ENCODE peak calls at places on chromosome 1, in five cellular contexts. One of them, this sample, is unnamed. For H3K4me1, H3K36me3 and H3K9me3, the result is how much of the 10 kb centered on the place peaks cover.

GRCh38 chr1:101485712-101486111 is 248.9 kb downstream of the S1PR1 start:
- DNase-seq in kidney: no peak
- DNase-seq in heart right ventricle: no peak
- DNase-seq in effector memory CD4-positive, alpha-beta T cell: no peak
- DNase-seq in Panc1: no peak
- DNase-seq in this sample: no peak

GRCh38 chr1:226545806-226546596 is 2.6 kb upstream of the STUM start:
- DNase-seq in kidney: peak
- DNase-seq in heart right ventricle: peak
- DNase-seq in effector memory CD4-positive, alpha-beta T cell: no peak
- DNase-seq in Panc1: no peak
- DNase-seq in this sample: no peak

GRCh38 chr1:110380667-110381283 is 10.1 kb downstream of the SLC16A4 start:
- DNase-seq in kidney: no peak
- DNase-seq in heart right ventricle: no peak
- DNase-seq in effector memory CD4-positive, alpha-beta T cell: no peak
- DNase-seq in Panc1: no peak
- DNase-seq in this sample: no peak

GRCh38 chr1:167185062-167185461 is 35.6 kb upstream of the POU2F1 start:
- DNase-seq in kidney: no peak
- DNase-seq in heart right ventricle: no peak
- DNase-seq in effector memory CD4-positive, alpha-beta T cell: no peak
- DNase-seq in Panc1: no peak
- DNase-seq in this sample: no peak

GRCh38 chr1:64549464-64550239 is 79.7 kb downstream of the CACHD1 start:
- DNase-seq in kidney: no peak
- DNase-seq in heart right ventricle: no peak
- DNase-seq in effector memory CD4-positive, alpha-beta T cell: no peak
- DNase-seq in Panc1: no peak
- DNase-seq in this sample: no peak

GRCh38 chr1:149887456-149888159 is 11.8 kb upstream of the BOLA1 start:
- DNase-seq in kidney: peak
- DNase-seq in heart right ventricle: peak
- DNase-seq in effector memory CD4-positive, alpha-beta T cell: peak
- DNase-seq in Panc1: peak
- DNase-seq in this sample: no peak

GRCh38 chr1:164733070-164733469 is 174.1 kb downstream of the PBX1 start:
- DNase-seq in kidney: no peak
- DNase-seq in heart right ventricle: no peak
- DNase-seq in effector memory CD4-positive, alpha-beta T cell: no peak
- DNase-seq in Panc1: no peak
- DNase-seq in this sample: no peak

GRCh38 chr1:151060241-151061011 is at the start of gene MLLT11:
- DNase-seq in kidney: no peak
- DNase-seq in heart right ventricle: peak
- DNase-seq in effector memory CD4-positive, alpha-beta T cell: no peak
- DNase-seq in Panc1: no peak
- DNase-seq in this sample: peak

GRCh38 chr1:66271216-66271903 is 262.6 kb upstream of the SGIP1 start:
- DNase-seq in kidney: peak
- DNase-seq in heart right ventricle: peak
- DNase-seq in effector memory CD4-positive, alpha-beta T cell: no peak
- DNase-seq in Panc1: peak
- DNase-seq in this sample: peak

GRCh38 chr1:225767591-225768540 is 9.8 kb upstream of the SRP9 start:
- DNase-seq in kidney: peak
- DNase-seq in heart right ventricle: peak
- DNase-seq in effector memory CD4-positive, alpha-beta T cell: no peak
- DNase-seq in Panc1: no peak
- DNase-seq in this sample: peak

GRCh38 chr1:204419064-204419403 is 7.4 kb upstream of the PPP1R15B start:
- DNase-seq in kidney: no peak
- DNase-seq in heart right ventricle: no peak
- DNase-seq in effector memory CD4-positive, alpha-beta T cell: no peak
- DNase-seq in Panc1: no peak
- DNase-seq in this sample: no peak

GRCh38 chr1:200907611-200908097 is 13.0 kb downstream of the INAVA start:
- DNase-seq in kidney: no peak
- DNase-seq in heart right ventricle: no peak
- DNase-seq in effector memory CD4-positive, alpha-beta T cell: no peak
- DNase-seq in Panc1: no peak
- DNase-seq in this sample: no peak

GRCh38 chr1:15106608-15107007 is 46.9 kb upstream of the TMEM51 start:
- DNase-seq in kidney: no peak
- DNase-seq in heart right ventricle: no peak
- DNase-seq in effector memory CD4-positive, alpha-beta T cell: no peak
- DNase-seq in Panc1: no peak
- DNase-seq in this sample: no peak

GRCh38 chr1:171740987-171741871 is 636 bp downstream of the VAMP4 start:
- DNase-seq in kidney: no peak
- DNase-seq in heart right ventricle: peak
- DNase-seq in effector memory CD4-positive, alpha-beta T cell: no peak
- DNase-seq in Panc1: no peak
- DNase-seq in this sample: no peak

GRCh38 chr1:210123924-210124589 is 108.5 kb upstream of the SERTAD4 start:
- DNase-seq in kidney: no peak
- DNase-seq in heart right ventricle: no peak
- DNase-seq in effector memory CD4-positive, alpha-beta T cell: no peak
- DNase-seq in Panc1: no peak
- DNase-seq in this sample: no peak

GRCh38 chr1:35881850-35882273 is 1.1 kb upstream of the AGO1 start:
- DNase-seq in kidney: no peak
- DNase-seq in heart right ventricle: no peak
- DNase-seq in effector memory CD4-positive, alpha-beta T cell: no peak
- DNase-seq in Panc1: no peak
- DNase-seq in this sample: no peak

GRCh38 chr1:235421751-235422150 is 54.5 kb downstream of the TBCE start:
- DNase-seq in kidney: no peak
- DNase-seq in heart right ventricle: no peak
- DNase-seq in effector memory CD4-positive, alpha-beta T cell: no peak
- DNase-seq in Panc1: no peak
- DNase-seq in this sample: no peak

GRCh38 chr1:165858364-165858823 is 31.0 kb downstream of the UCK2 start:
- DNase-seq in kidney: no peak
- DNase-seq in heart right ventricle: peak
- DNase-seq in effector memory CD4-positive, alpha-beta T cell: no peak
- DNase-seq in Panc1: no peak
- DNase-seq in this sample: no peak

GRCh38 chr1:23522244-23523013 is 8.6 kb downstream of the E2F2 start:
- DNase-seq in kidney: no peak
- DNase-seq in heart right ventricle: no peak
- DNase-seq in effector memory CD4-positive, alpha-beta T cell: no peak
- DNase-seq in Panc1: no peak
- DNase-seq in this sample: no peak

GRCh38 chr1:219576931-219577330 is 36.0 kb downstream of the ZC3H11B start:
- DNase-seq in kidney: no peak
- DNase-seq in heart right ventricle: no peak
- DNase-seq in effector memory CD4-positive, alpha-beta T cell: no peak
- DNase-seq in Panc1: no peak
- DNase-seq in this sample: no peak

GRCh38 chr1:245855846-245856730 is 651.0 kb downstream of the SMYD3 start:
- DNase-seq in kidney: no peak
- DNase-seq in heart right ventricle: no peak
- DNase-seq in effector memory CD4-positive, alpha-beta T cell: no peak
- DNase-seq in Panc1: no peak
- DNase-seq in this sample: no peak

GRCh38 chr1:47578026-47578861 is 140.4 kb downstream of the FOXD2 start:
- DNase-seq in kidney: peak
- DNase-seq in heart right ventricle: peak
- DNase-seq in effector memory CD4-positive, alpha-beta T cell: no peak
- DNase-seq in Panc1: no peak
- DNase-seq in this sample: no peak

GRCh38 chr1:76802094-76802493 is 65.2 kb upstream of the ST6GALNAC5 start:
- DNase-seq in kidney: no peak
- DNase-seq in heart right ventricle: no peak
- DNase-seq in effector memory CD4-positive, alpha-beta T cell: no peak
- DNase-seq in Panc1: no peak
- DNase-seq in this sample: no peak

GRCh38 chr1:36155560-36156328 is at the start of gene MAP7D1:
- DNase-seq in kidney: peak
- DNase-seq in heart right ventricle: peak
- DNase-seq in effector memory CD4-positive, alpha-beta T cell: peak
- DNase-seq in Panc1: no peak
- DNase-seq in this sample: peak

GRCh38 chr1:208939545-208940085 is 643.9 kb upstream of the CAMK1G start:
- DNase-seq in kidney: no peak
- DNase-seq in heart right ventricle: no peak
- DNase-seq in effector memory CD4-positive, alpha-beta T cell: no peak
- DNase-seq in Panc1: no peak
- DNase-seq in this sample: no peak

GRCh38 chr1:180184041-180184440 is 29.4 kb downstream of the QSOX1 start:
- DNase-seq in kidney: peak
- DNase-seq in heart right ventricle: no peak
- DNase-seq in effector memory CD4-positive, alpha-beta T cell: no peak
- DNase-seq in Panc1: no peak
- DNase-seq in this sample: no peak

GRCh38 chr1:20964540-20965484 is 177.7 kb upstream of the HP1BP3 start:
- DNase-seq in kidney: no peak
- DNase-seq in heart right ventricle: no peak
- DNase-seq in effector memory CD4-positive, alpha-beta T cell: no peak
- DNase-seq in Panc1: no peak
- DNase-seq in this sample: no peak

GRCh38 chr1:229059671-229060079 is 211.2 kb upstream of the RAB4A start:
- DNase-seq in kidney: peak
- DNase-seq in heart right ventricle: peak
- DNase-seq in effector memory CD4-positive, alpha-beta T cell: no peak
- DNase-seq in Panc1: no peak
- DNase-seq in this sample: no peak

GRCh38 chr1:9230869-9231533 is 3.6 kb upstream of the H6PD start:
- DNase-seq in kidney: no peak
- DNase-seq in heart right ventricle: no peak
- DNase-seq in effector memory CD4-positive, alpha-beta T cell: no peak
- DNase-seq in Panc1: no peak
- DNase-seq in this sample: no peak

GRCh38 chr1:41955461-41956159 is 36.9 kb upstream of the HIVEP3 start:
- DNase-seq in kidney: no peak
- DNase-seq in heart right ventricle: no peak
- DNase-seq in effector memory CD4-positive, alpha-beta T cell: no peak
- DNase-seq in Panc1: peak
- DNase-seq in this sample: peak

GRCh38 chr1:28039341-28039740 is 49.1 kb downstream of the EYA3 start:
- DNase-seq in kidney: no peak
- DNase-seq in heart right ventricle: no peak
- DNase-seq in effector memory CD4-positive, alpha-beta T cell: no peak
- DNase-seq in Panc1: no peak
- DNase-seq in this sample: no peak

GRCh38 chr1:230278871-230279582 is 147.1 kb downstream of the PGBD5 start:
- DNase-seq in kidney: no peak
- DNase-seq in heart right ventricle: no peak
- DNase-seq in effector memory CD4-positive, alpha-beta T cell: no peak
- DNase-seq in Panc1: no peak
- DNase-seq in this sample: no peak
- H3K4me1 ChIP-seq in kidney: under half
- H3K4me1 ChIP-seq in heart right ventricle: under half
- H3K4me1 ChIP-seq in effector memory CD4-positive, alpha-beta T cell: under half
- H3K4me1 ChIP-seq in Panc1: under half
- H3K4me1 ChIP-seq in this sample: under half

DNA sequence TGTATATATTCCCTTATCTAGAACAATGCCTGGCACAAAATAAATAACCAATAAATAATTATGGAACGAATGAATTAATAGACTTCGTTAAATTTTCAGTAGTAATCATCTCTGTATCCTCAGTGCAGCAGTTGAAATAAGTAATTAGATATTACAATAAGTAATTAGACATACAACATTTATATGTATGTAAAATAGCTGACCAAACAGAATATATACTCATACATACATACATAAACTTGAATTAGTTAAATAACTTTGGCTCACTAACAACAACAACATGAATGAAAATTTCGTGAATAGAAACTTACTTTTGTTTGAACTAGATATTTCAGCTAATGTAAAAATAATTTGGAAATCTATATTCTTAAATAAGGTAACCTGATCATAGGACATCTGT is 14.6 kb upstream of the PTBP2 start:
- DNase-seq in kidney: no peak
- DNase-seq in heart right ventricle: no peak
- DNase-seq in effector memory CD4-positive, alpha-beta T cell: no peak
- DNase-seq in Panc1: no peak
- DNase-seq in this sample: no peak
- H3K36me3 ChIP-seq in kidney: under half
- H3K36me3 ChIP-seq in heart right ventricle: under half
- H3K36me3 ChIP-seq in effector memory CD4-positive, alpha-beta T cell: under half
- H3K36me3 ChIP-seq in Panc1: under half
- H3K36me3 ChIP-seq in this sample: under half

DNA sequence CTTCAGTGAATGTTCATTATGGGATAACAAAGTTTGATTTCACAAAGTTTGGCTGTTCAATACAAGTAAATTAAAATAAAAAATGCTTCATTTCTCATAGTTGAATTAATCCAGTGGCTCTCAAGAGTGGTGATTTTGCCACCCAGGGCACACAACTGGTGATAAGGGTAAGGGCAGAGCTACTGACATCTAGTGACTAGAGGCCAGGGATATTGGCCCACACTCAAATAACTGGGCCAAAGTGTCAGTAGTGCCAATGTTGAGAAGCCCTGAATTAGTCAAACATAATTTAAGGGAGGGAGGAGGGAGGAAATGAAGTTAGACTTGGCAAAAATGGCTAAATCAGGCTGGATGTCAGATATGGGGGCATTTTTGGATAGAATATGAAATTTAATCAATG is 880.5 kb upstream of the ADGRL4 start:
- DNase-seq in kidney: no peak
- DNase-seq in heart right ventricle: peak
- DNase-seq in effector memory CD4-positive, alpha-beta T cell: no peak
- DNase-seq in Panc1: no peak
- DNase-seq in this sample: no peak
- H3K9me3 ChIP-seq in kidney: under half
- H3K9me3 ChIP-seq in heart right ventricle: under half
- H3K9me3 ChIP-seq in effector memory CD4-positive, alpha-beta T cell: under half
- H3K9me3 ChIP-seq in Panc1: under half
- H3K9me3 ChIP-seq in this sample: under half

DNA sequence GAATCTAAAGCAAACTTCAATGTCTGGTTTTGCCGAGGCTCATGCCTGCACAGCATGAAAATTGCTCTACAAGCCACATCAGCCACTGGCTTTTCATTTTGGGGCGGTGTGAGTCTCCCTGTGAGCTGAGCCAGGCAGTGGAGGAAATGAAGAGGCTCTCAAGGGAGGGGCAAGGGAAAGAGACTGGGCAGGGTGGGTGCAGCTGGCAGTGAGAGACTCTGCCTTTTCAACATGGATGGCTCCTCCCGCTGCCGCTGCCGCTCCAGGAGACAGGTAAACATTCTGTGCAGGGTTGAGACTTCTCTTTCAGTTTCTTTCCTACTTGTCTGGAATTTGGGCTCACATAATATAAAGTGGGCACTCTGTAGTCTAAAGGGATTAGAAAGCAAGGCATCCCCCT is 11.3 kb upstream of the CTSE start:
- DNase-seq in kidney: no peak
- DNase-seq in heart right ventricle: no peak
- DNase-seq in effector memory CD4-positive, alpha-beta T cell: no peak
- DNase-seq in Panc1: no peak
- DNase-seq in this sample: no peak
- H3K4me1 ChIP-seq in kidney: under half
- H3K4me1 ChIP-seq in heart right ventricle: under half
- H3K4me1 ChIP-seq in effector memory CD4-positive, alpha-beta T cell: under half
- H3K4me1 ChIP-seq in Panc1: under half
- H3K4me1 ChIP-seq in this sample: under half

This sample was measured in SJSA1.